ENCODE peak calls at places on chromosome 19, in six cellular contexts. T, X, E, Z, A and L are unnamed samples.

GRCh38 chr19:53112286-53112685 is 9.1 kb upstream of the ZNF160 start:
- DNase-seq in A (no peak), E (no peak), T (no peak), X (peak), Z (no peak), L (no peak)

GRCh38 chr19:35715981-35716734 is 1.6 kb upstream of the KMT2B start:
- DNase-seq in X (peak), E (no peak), A (no peak), T (peak), Z (no peak), L (peak)

GRCh38 chr19:17957887-17958286 is 9.0 kb upstream of the KCNN1 start:
- DNase-seq in Z (no peak), T (no peak), X (no peak), A (no peak), E (no peak), L (no peak)

GRCh38 chr19:31356587-31357314 is 7.5 kb upstream of the TSHZ3 start:
- DNase-seq in Z (peak), E (no peak), A (no peak), T (peak), X (no peak), L (peak)

GRCh38 chr19:36101550-36102327 is 9.2 kb upstream of the OVOL3 start:
- DNase-seq in E (no peak), T (no peak), A (no peak), Z (no peak), X (no peak), L (no peak)

GRCh38 chr19:1849999-1850398 is 1.7 kb upstream of the REXO1 start:
- DNase-seq in E (no peak), X (no peak), A (no peak), Z (no peak), T (no peak), L (no peak)

GRCh38 chr19:55341191-55342043 is 1.7 kb downstream of the KMT5C start:
- DNase-seq in Z (peak), A (no peak), E (peak), X (peak), T (peak), L (peak)

GRCh38 chr19:1295169-1296012 is 9.7 kb downstream of the EFNA2 start:
- DNase-seq in T (no peak), A (no peak), E (no peak), X (no peak), Z (no peak), L (peak)

GRCh38 chr19:16198363-16198636 is 589 bp downstream of the AP1M1 start:
- DNase-seq in Z (peak), T (no peak), E (no peak), X (no peak), A (no peak), L (no peak)

GRCh38 chr19:2053601-2054389 is 2.8 kb upstream of the MKNK2 start:
- DNase-seq in T (peak), X (peak), A (no peak), Z (peak), E (no peak), L (no peak)

GRCh38 chr19:27767234-27767633 is 1445.7 kb downstream of the UQCRFS1 start:
- DNase-seq in Z (no peak), E (no peak), A (no peak), X (no peak), T (no peak), L (no peak)

GRCh38 chr19:48436586-48436985 is 9.2 kb upstream of the GRWD1 start:
- DNase-seq in A (no peak), T (no peak), E (no peak), X (no peak), Z (no peak), L (no peak)

GRCh38 chr19:40521276-40521675 is 54.5 kb downstream of the SPTBN4 start:
- DNase-seq in Z (no peak), A (no peak), T (no peak), X (peak), E (no peak), L (peak)

GRCh38 chr19:45158503-45159026 is 2.2 kb downstream of the NKPD1 start:
- DNase-seq in E (no peak), Z (no peak), X (no peak), A (no peak), T (no peak), L (no peak)

GRCh38 chr19:48419158-48419920 is 25.9 kb downstream of the GRIN2D start:
- DNase-seq in E (peak), X (peak), T (peak), Z (peak), A (peak), L (peak)

GRCh38 chr19:38657633-38658222 is 10.3 kb downstream of the ACTN4 start:
- DNase-seq in T (no peak), Z (no peak), E (no peak), A (no peak), X (peak), L (peak)

GRCh38 chr19:37855098-37855497 is 51.3 kb downstream of the WDR87 start:
- DNase-seq in Z (peak), E (no peak), X (peak), T (peak), A (peak), L (peak)

GRCh38 chr19:41269571-41269970 is 5.4 kb downstream of the HNRNPUL1 start:
- DNase-seq in E (no peak), A (no peak), T (no peak), Z (no peak), X (no peak), L (no peak)